ENCODE peak calls at places on chromosomes 13 and 19, in six cellular contexts. X is NCI-H82; N is fibroblast of the conjunctiva; L is GOT3; H is stimulated activated CD8-positive, alpha-beta memory T cell treated with anti-CD3 and anti-CD28 coated beads, Interleukin-7, amount 100 ng/mL, for 1 hour; A is NCI-H1092 treated with DMSO at 0.1 percent for 48 hours. U is an unnamed sample.

GRCh38 chr13:70795484-70795883 is 687.2 kb upstream of the KLHL1 start:
- DNase-seq in H (no peak), N (peak; percentile 9), X (peak; percentile 35), A (no peak), L (no peak), U (no peak)

GRCh38 chr13:79393564-79394249 is 12.3 kb downstream of the RBM26 start:
- DNase-seq in A (no peak), X (peak; percentile 67), H (no peak), L (no peak), N (no peak), U (no peak)

GRCh38 chr13:108786578-108787100 is 157.2 kb downstream of the MYO16 start:
- DNase-seq in X (no peak), N (no peak), H (no peak), L (no peak), A (no peak), U (no peak)

GRCh38 chr19:11091343-11092153 is 2.3 kb downstream of the LDLR start:
- DNase-seq in L (peak; percentile 19), N (peak; percentile 60), H (no peak), X (no peak), A (no peak), U (peak; percentile 21)

GRCh38 chr19:21396893-21397572 is at the start of gene ZNF493:
- DNase-seq in A (peak; percentile 94), X (peak; percentile 98), L (peak; percentile 60), H (peak; percentile 77), N (peak; percentile 87), U (peak; percentile 92)

GRCh38 chr13:51645154-51645650 is 60.9 kb downstream of the WDFY2 start:
- DNase-seq in L (no peak), A (no peak), N (peak; percentile 93), H (no peak), X (no peak), U (no peak)

GRCh38 chr13:109476001-109476400 is 310.4 kb downstream of the IRS2 start:
- DNase-seq in L (no peak), H (no peak), A (no peak), N (no peak), X (no peak), U (no peak)

GRCh38 chr13:80196756-80197155 is 144.2 kb downstream of the SPRY2 start:
- DNase-seq in L (no peak), X (no peak), A (no peak), N (no peak), H (no peak), U (no peak)

GRCh38 chr19:34282611-34283519 is 28.5 kb downstream of the GARRE1 start:
- DNase-seq in N (no peak), H (no peak), X (no peak), L (no peak), A (no peak), U (no peak)

GRCh38 chr13:26133286-26133685 is 81.5 kb upstream of the SHISA2 start:
- DNase-seq in N (no peak), L (no peak), X (no peak), H (no peak), A (no peak), U (no peak)

GRCh38 chr13:66427330-66427990 is 802.7 kb downstream of the PCDH9 start:
- DNase-seq in A (no peak), X (no peak), L (no peak), N (peak; percentile 62), H (no peak), U (no peak)

GRCh38 chr19:996051-996838 is 4.0 kb upstream of the GRIN3B start:
- DNase-seq in A (peak; percentile 48), H (peak; percentile 41), X (peak; percentile 47), N (no peak), L (no peak), U (peak; percentile 65)

GRCh38 chr19:746208-746819 is 4.6 kb upstream of the MISP start:
- DNase-seq in A (no peak), L (no peak), N (no peak), H (no peak), X (no peak), U (no peak)

GRCh38 chr19:15014579-15014978 is 34.7 kb upstream of the CASP14 start:
- DNase-seq in A (no peak), L (no peak), H (no peak), N (no peak), X (no peak), U (no peak)

GRCh38 chr19:14114854-14115253 is 2.7 kb downstream of the PRKACA start:
- DNase-seq in H (peak; percentile 22), N (no peak), A (no peak), X (peak; percentile 64), L (no peak), U (no peak)

GRCh38 chr13:19153782-19154450 is 27.7 kb downstream of the TUBA3C start:
- DNase-seq in L (no peak), H (no peak), A (no peak), N (no peak), X (peak; percentile 73), U (peak; percentile 1)

GRCh38 chr13:63279136-63279535 is 1863.5 kb upstream of the PCDH20 start:
- DNase-seq in L (no peak), A (no peak), H (no peak), X (no peak), N (no peak), U (no peak)

GRCh38 chr13:44801990-44802389 is 187.3 kb downstream of the NUFIP1 start:
- DNase-seq in N (peak; percentile 68), H (no peak), A (no peak), X (no peak), L (no peak), U (no peak)

GRCh38 chr13:101785858-101786257 is 333.4 kb downstream of the ITGBL1 start:
- DNase-seq in X (peak; percentile 80), N (no peak), L (no peak), H (no peak), A (peak; percentile 78), U (peak; percentile 84)